ENCODE peak calls at places on chromosomes 1 and 21, in seven cellular contexts. S is endodermal cell, M is fibroblast of the aortic adventitia, H is GM13977, E is K562, B is adrenal gland, O is progenitor cell of endocrine pancreas. D is an unnamed sample.
A peak's percentile ranks its signal among the peaks of the same experiment; 100 is the strongest.

GRCh38 chr1:41822865-41823264 is 95.9 kb downstream of the HIVEP3 start:
- DNase-seq in E (no peak), M (no peak), B (no peak), S (no peak), H (no peak), O (no peak), D (no peak)

GRCh38 chr1:34013958-34014737 is 150.3 kb downstream of the HMGB4 start:
- DNase-seq in E (peak; percentile 33), O (peak; percentile 36), H (peak; percentile 36), S (peak; percentile 92), B (peak; percentile 26), M (peak; percentile 28), D (peak; percentile 5)

GRCh38 chr1:53577141-53578100 is 118.2 kb downstream of the DMRTB1 start:
- DNase-seq in M (no peak), O (no peak), S (peak; percentile 77), E (no peak), H (no peak), B (no peak), D (no peak)

GRCh38 chr1:34787461-34788420 is 5.1 kb upstream of the GJA4 start:
- DNase-seq in S (peak; percentile 80), E (peak; percentile 59), B (no peak), H (no peak), M (peak; percentile 29), O (no peak), D (no peak)

GRCh38 chr1:1020415-1021009 is 592 bp downstream of the AGRN start:
- DNase-seq in E (peak; percentile 79), S (peak; percentile 70), B (no peak), M (no peak), O (no peak), H (peak; percentile 66), D (peak; percentile 36)

GRCh38 chr1:108502624-108503023 is 52.5 kb downstream of the NBPF6 start:
- DNase-seq in O (no peak), B (no peak), S (no peak), H (no peak), M (peak; percentile 31), E (no peak), D (no peak)

GRCh38 chr1:215669806-215670485 is 102.8 kb downstream of the KCTD3 start:
- DNase-seq in H (no peak), M (no peak), S (peak; percentile 70), B (no peak), E (no peak), O (no peak), D (no peak)

GRCh38 chr1:113055570-113055969 is 17.4 kb upstream of the LRIG2 start:
- DNase-seq in O (no peak), H (no peak), E (no peak), S (no peak), M (no peak), B (no peak), D (no peak)

GRCh38 chr1:223639333-223639749 is 26.2 kb downstream of the CAPN8 start:
- DNase-seq in S (no peak), B (no peak), H (no peak), O (no peak), E (no peak), M (no peak), D (peak; percentile 62)

GRCh38 chr1:30704271-30704670 is 19.1 kb downstream of the MATN1 start:
- DNase-seq in H (no peak), B (no peak), S (no peak), O (no peak), M (peak; percentile 27), E (no peak), D (no peak)

GRCh38 chr1:161725888-161726630 is 4.7 kb downstream of the FCRLB start:
- DNase-seq in B (no peak), O (peak; percentile 32), H (peak; percentile 38), M (peak; percentile 58), S (peak; percentile 86), E (peak; percentile 36), D (peak; percentile 50)
- TF ChIP-seq CTCF in B (peak; percentile 13), O (peak; percentile 52), H (no peak), M (peak; percentile 63), S (peak; percentile 70), E (peak; percentile 29), D (peak; percentile 34)

GRCh38 chr1:200967693-200968468 is 55.6 kb downstream of the KIF21B start:
- DNase-seq in B (no peak), H (no peak), O (no peak), E (no peak), M (no peak), S (no peak), D (no peak)

GRCh38 chr1:200968469-200969410 is 54.8 kb downstream of the KIF21B start:
- DNase-seq in B (no peak), O (no peak), S (no peak), H (no peak), E (no peak), M (peak; percentile 25), D (no peak)

GRCh38 chr1:200971428-200971903 is 52.0 kb downstream of the KIF21B start:
- DNase-seq in B (no peak), O (no peak), E (no peak), S (no peak), H (peak; percentile 80), M (no peak), D (no peak)

GRCh38 chr1:200970771-200971427 is 52.6 kb downstream of the KIF21B start:
- DNase-seq in E (no peak), S (no peak), O (no peak), H (no peak), M (no peak), B (no peak), D (no peak)

DNA sequence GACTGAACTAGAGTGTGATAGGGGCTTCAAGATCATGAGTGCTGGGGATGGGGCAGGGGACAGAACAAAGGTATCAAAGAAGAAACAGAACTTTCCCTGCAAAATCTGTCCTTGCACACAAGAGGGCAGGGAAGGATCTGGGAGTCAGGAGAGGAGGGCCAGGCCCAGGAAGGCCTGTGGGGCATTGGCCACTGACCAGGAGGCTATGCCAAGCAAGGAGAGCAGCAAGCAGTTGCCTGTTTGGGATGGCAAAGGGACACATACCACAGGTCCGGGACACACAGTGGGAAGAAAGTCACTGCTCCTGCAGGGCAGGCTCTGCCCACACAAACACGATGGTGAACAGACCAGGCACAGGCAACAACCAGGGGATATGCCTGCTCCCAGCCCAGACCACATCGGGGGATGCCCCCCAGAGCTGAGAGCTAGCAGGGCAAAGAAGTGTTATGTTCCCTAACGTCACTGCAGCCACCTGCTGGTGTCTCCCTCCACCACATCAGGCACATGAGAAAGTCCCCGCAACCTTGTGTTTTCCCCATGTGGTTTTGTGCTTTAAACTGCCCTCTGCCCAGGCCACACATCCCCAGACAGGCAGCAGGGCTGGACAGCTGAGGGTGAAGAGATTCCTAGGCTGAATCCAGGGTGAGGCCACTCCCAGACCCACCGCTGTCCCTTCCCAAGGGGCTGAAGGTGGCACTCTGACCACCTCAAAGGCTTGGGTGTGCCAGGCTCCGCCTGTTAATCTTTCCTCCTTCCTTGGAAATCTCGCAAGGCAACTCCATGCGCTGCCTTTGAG is 53.6 kb downstream of the KIF21B start:
- DNase-seq in E (no peak), S (peak; percentile 58), O (no peak), B (no peak), M (no peak), H (peak; percentile 91), D (no peak)
- TF ChIP-seq CTCF in E (peak; percentile 15), S (peak; percentile 46), O (no peak), B (no peak), M (no peak), H (peak; percentile 57), D (no peak)

DNA sequence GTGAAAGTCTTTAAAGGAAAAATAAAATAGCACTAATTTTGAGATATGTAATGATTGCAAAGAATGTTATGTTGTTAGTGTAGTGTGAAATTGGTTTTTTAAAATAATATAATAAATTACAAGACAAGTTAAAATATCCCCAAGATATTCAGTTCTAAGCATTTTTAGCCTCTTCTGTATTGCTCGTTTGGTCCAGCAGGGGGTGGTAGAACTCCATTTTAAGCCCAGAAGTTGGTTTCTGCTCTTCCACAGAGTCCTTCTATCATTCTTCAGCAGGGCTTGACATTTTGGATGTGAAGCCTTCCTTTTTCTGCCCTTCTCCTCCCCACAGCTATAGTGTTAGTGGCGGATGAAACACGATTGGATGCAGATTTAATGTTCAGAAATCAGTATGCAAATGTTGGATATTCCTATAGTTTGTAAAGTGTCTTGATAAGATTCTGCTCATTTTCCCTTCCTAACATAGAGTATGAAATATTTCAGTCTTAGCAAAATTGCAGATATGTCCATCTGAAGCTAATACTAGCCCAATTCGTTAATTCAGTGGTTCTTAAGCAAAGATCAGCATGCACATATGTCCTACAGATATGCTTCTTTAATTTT is 1.5 kb downstream of the NCAM2 start:
- DNase-seq in H (peak; percentile 48), S (peak; percentile 79), M (peak; percentile 80), E (peak; percentile 47), O (no peak), B (peak; percentile 36), D (no peak)
- TF ChIP-seq CTCF in H (peak; percentile 63), S (peak; percentile 92), M (peak; percentile 83), E (peak; percentile 68), O (peak; percentile 86), B (peak; percentile 77), D (no peak)

GRCh38 chr1:25037174-25038074 is 107.3 kb upstream of the RUNX3 start:
- DNase-seq in B (peak; percentile 35), O (no peak), S (peak; percentile 90), H (peak; percentile 76), E (peak; percentile 81), M (peak; percentile 15), D (peak; percentile 47)

GRCh38 chr1:25041869-25042268 is 111.8 kb upstream of the RUNX3 start:
- DNase-seq in H (no peak), M (no peak), O (no peak), S (no peak), B (no peak), E (no peak), D (no peak)

GRCh38 chr1:25038699-25039098 is 108.6 kb upstream of the RUNX3 start:
- DNase-seq in E (no peak), S (no peak), O (no peak), M (no peak), B (no peak), H (no peak), D (no peak)

GRCh38 chr1:25040122-25040685 is 110.1 kb upstream of the RUNX3 start:
- DNase-seq in H (no peak), O (no peak), S (no peak), B (no peak), E (no peak), M (no peak), D (no peak)

GRCh38 chr1:25039229-25039628 is 109.2 kb upstream of the RUNX3 start:
- DNase-seq in B (no peak), M (no peak), S (no peak), H (no peak), E (no peak), O (no peak), D (no peak)
- TF ChIP-seq CTCF in B (no peak), M (peak; percentile 22), S (peak; percentile 58), H (no peak), E (peak; percentile 65), O (peak; percentile 27), D (no peak)

DNA sequence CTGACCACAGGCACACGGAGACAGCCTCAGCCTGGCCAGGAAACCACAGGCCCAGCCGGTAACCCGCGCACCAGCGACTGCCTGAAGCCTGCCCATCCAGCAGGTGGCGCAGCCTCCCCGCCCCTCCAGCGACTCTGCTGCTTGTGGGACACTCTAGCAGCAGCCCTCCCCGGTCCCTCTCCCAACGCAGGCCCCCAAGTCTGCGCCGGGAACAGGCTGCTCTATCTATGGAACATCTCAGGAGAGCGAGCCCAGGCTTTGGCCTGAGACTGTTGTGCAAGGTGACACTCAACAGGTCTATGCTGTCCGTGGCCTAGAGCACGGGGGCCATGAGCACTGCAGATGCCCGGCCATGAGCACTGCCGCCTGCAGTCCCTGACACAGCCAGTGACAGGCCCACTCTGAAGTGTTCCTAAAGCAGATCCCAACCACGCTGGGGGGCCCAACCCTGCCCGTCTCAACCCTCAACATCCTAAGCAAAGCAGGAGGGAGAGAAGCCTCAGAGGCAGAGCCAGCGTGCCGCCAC is 28.4 kb downstream of the WDR4 start:
- DNase-seq in S (peak; percentile 92), B (no peak), H (peak; percentile 63), E (peak; percentile 64), M (no peak), O (no peak), D (peak; percentile 20)
- TF ChIP-seq CTCF in S (peak; percentile 80), B (peak; percentile 24), H (peak; percentile 67), E (peak; percentile 70), M (peak; percentile 23), O (peak; percentile 41), D (peak; percentile 43)

GRCh38 chr1:159892944-159893343 is 7.0 kb downstream of the CFAP45 start:
- DNase-seq in E (no peak), O (no peak), S (peak; percentile 80), H (no peak), M (no peak), B (no peak), D (peak; percentile 40)
- TF ChIP-seq CTCF in E (no peak), O (no peak), S (peak; percentile 71), H (peak; percentile 15), M (no peak), B (no peak), D (no peak)